ENCODE peak calls at places on chromosomes 4 and X, in six cellular contexts. G, I, N, P, Z and V are unnamed samples.

GRCh38 chr4:109301691-109302365 is 630 bp downstream of the COL25A1 start:
- DNase-seq in N (peak), Z (no peak), G (peak), P (no peak), I (no peak), V (no peak)

GRCh38 chr4:149896428-149896827 is 80.8 kb upstream of the IQCM start:
- DNase-seq in G (no peak), I (no peak), N (no peak), Z (no peak), P (no peak), V (peak)

GRCh38 chr4:159014896-159015295 is 88.0 kb upstream of the RAPGEF2 start:
- DNase-seq in G (no peak), N (no peak), Z (no peak), P (no peak), I (no peak), V (no peak)

GRCh38 chrX:129772796-129773431 is 6.8 kb upstream of the SASH3 start:
- DNase-seq in Z (peak), I (no peak), P (no peak), N (no peak), G (no peak), V (no peak)

GRCh38 chr4:168551945-168552695 is 55.3 kb downstream of the PALLD start:
- DNase-seq in G (no peak), P (no peak), N (no peak), I (no peak), Z (no peak), V (no peak)

GRCh38 chr4:148060264-148061138 is 328.6 kb downstream of the ARHGAP10 start:
- DNase-seq in P (no peak), G (no peak), I (no peak), Z (no peak), N (no peak), V (no peak)

GRCh38 chrX:103727115-103727514 is 16.4 kb downstream of the TMEM31 start:
- DNase-seq in P (no peak), N (no peak), G (no peak), I (no peak), Z (no peak), V (no peak)

GRCh38 chr4:29423836-29424721 is 1296.1 kb upstream of the PCDH7 start:
- DNase-seq in P (no peak), G (no peak), Z (peak), N (no peak), I (no peak), V (no peak)

GRCh38 chr4:26978387-26979071 is 117.9 kb downstream of the STIM2 start:
- DNase-seq in Z (no peak), P (no peak), N (no peak), G (no peak), I (no peak), V (no peak)

GRCh38 chrX:3178329-3178728 is 137.1 kb downstream of the ARSF start:
- DNase-seq in I (no peak), Z (no peak), P (no peak), N (no peak), G (no peak), V (no peak)

GRCh38 chr4:26789208-26789607 is 71.4 kb upstream of the STIM2 start:
- DNase-seq in N (no peak), G (no peak), I (no peak), Z (no peak), P (no peak), V (no peak)

GRCh38 chr4:99013402-99013843 is 17.9 kb downstream of the METAP1 start:
- DNase-seq in N (no peak), G (no peak), P (no peak), Z (no peak), I (no peak), V (no peak)

GRCh38 chrX:3815896-3816664 is 102.6 kb upstream of the PRKX start:
- DNase-seq in I (peak), P (no peak), Z (peak), N (peak), G (peak), V (peak)

GRCh38 chr4:83083925-83084475 is 30.5 kb downstream of the PLAC8 start:
- DNase-seq in N (peak), G (no peak), P (no peak), I (no peak), Z (no peak), V (no peak)

GRCh38 chrX:140346711-140347110 is 158.2 kb downstream of the SOX3 start:
- DNase-seq in P (no peak), Z (no peak), N (no peak), I (no peak), G (no peak), V (no peak)

GRCh38 chr4:75255261-75255660 is 258.9 kb downstream of the RCHY1 start:
- DNase-seq in Z (no peak), P (no peak), N (no peak), G (no peak), I (no peak), V (no peak)

GRCh38 chr4:112189754-112190153 is 41.8 kb upstream of the AP1AR start:
- DNase-seq in G (no peak), N (no peak), I (no peak), P (no peak), Z (no peak), V (peak)

GRCh38 chrX:66012094-66012534 is 27.8 kb downstream of the VSIG4 start:
- DNase-seq in G (no peak), P (no peak), Z (no peak), N (no peak), I (no peak), V (no peak)

GRCh38 chr4:970854-971520 is 2.4 kb downstream of the DGKQ start:
- DNase-seq in I (no peak), G (no peak), P (no peak), N (no peak), Z (no peak), V (no peak)

GRCh38 chrX:40543661-40544328 is 37.0 kb upstream of the ATP6AP2 start:
- DNase-seq in P (peak), N (no peak), Z (no peak), I (no peak), G (peak), V (peak)

GRCh38 chr4:20456416-20456815 is 204.7 kb downstream of the SLIT2 start:
- DNase-seq in P (no peak), I (no peak), G (no peak), Z (no peak), N (no peak), V (no peak)

GRCh38 chr4:48851651-48852050 is 20.8 kb downstream of the OCIAD1 start:
- DNase-seq in N (no peak), P (no peak), I (no peak), G (no peak), Z (no peak), V (no peak)